ENCODE peak calls at places on chromosomes 16 and 17, in nine cellular contexts. One of them, this sample, is unnamed.
A peak's percentile ranks its signal among the peaks of the same experiment; 100 is the strongest.

GRCh38 chr17:1272701-1273100 is 2.5 kb downstream of the BHLHA9 start:
- ATAC-seq in psoas muscle: no peak
- ATAC-seq in gastrocnemius medialis: no peak
- ATAC-seq in sciatic nerve: no peak
- ATAC-seq in activated naive CD8-positive, alpha-beta T cell treated with anti-CD3 and anti-CD28 coated beads, Interleukin-2, amount 50 U/mL, for 24 hours: no peak
- ATAC-seq in lower lobe of right lung: no peak
- ATAC-seq in aorta: no peak
- ATAC-seq in natural killer cell: no peak
- ATAC-seq in effector memory CD8-positive, alpha-beta T cell: no peak
- ATAC-seq in this sample: no peak

GRCh38 chr16:83215417-83216001 is 588.7 kb downstream of the CDH13 start:
- ATAC-seq in natural killer cell: peak; percentile 76
- ATAC-seq in lower lobe of right lung: no peak
- ATAC-seq in effector memory CD8-positive, alpha-beta T cell: no peak
- ATAC-seq in psoas muscle: no peak
- ATAC-seq in aorta: no peak
- ATAC-seq in gastrocnemius medialis: no peak
- ATAC-seq in sciatic nerve: no peak
- ATAC-seq in activated naive CD8-positive, alpha-beta T cell treated with anti-CD3 and anti-CD28 coated beads, Interleukin-2, amount 50 U/mL, for 24 hours: no peak
- ATAC-seq in this sample: no peak

GRCh38 chr16:69435977-69436729 is 11.7 kb downstream of the CYB5B start:
- ATAC-seq in sciatic nerve: no peak
- ATAC-seq in psoas muscle: no peak
- ATAC-seq in aorta: no peak
- ATAC-seq in activated naive CD8-positive, alpha-beta T cell treated with anti-CD3 and anti-CD28 coated beads, Interleukin-2, amount 50 U/mL, for 24 hours: no peak
- ATAC-seq in lower lobe of right lung: no peak
- ATAC-seq in gastrocnemius medialis: no peak
- ATAC-seq in effector memory CD8-positive, alpha-beta T cell: no peak
- ATAC-seq in natural killer cell: no peak
- ATAC-seq in this sample: no peak

GRCh38 chr17:49822829-49823228 is 25.0 kb downstream of the TAC4 start:
- ATAC-seq in lower lobe of right lung: no peak
- ATAC-seq in gastrocnemius medialis: peak; percentile 74
- ATAC-seq in effector memory CD8-positive, alpha-beta T cell: no peak
- ATAC-seq in natural killer cell: no peak
- ATAC-seq in aorta: peak; percentile 46
- ATAC-seq in psoas muscle: peak; percentile 66
- ATAC-seq in sciatic nerve: peak; percentile 77
- ATAC-seq in activated naive CD8-positive, alpha-beta T cell treated with anti-CD3 and anti-CD28 coated beads, Interleukin-2, amount 50 U/mL, for 24 hours: no peak
- ATAC-seq in this sample: peak; percentile 81

GRCh38 chr17:80703109-80703508 is 158.5 kb downstream of the RPTOR start:
- ATAC-seq in effector memory CD8-positive, alpha-beta T cell: peak; percentile 84
- ATAC-seq in aorta: no peak
- ATAC-seq in gastrocnemius medialis: no peak
- ATAC-seq in lower lobe of right lung: no peak
- ATAC-seq in activated naive CD8-positive, alpha-beta T cell treated with anti-CD3 and anti-CD28 coated beads, Interleukin-2, amount 50 U/mL, for 24 hours: no peak
- ATAC-seq in sciatic nerve: no peak
- ATAC-seq in natural killer cell: peak; percentile 79
- ATAC-seq in psoas muscle: no peak
- ATAC-seq in this sample: no peak

GRCh38 chr16:57472665-57473060 is 10.2 kb downstream of the POLR2C start:
- ATAC-seq in sciatic nerve: no peak
- ATAC-seq in natural killer cell: no peak
- ATAC-seq in effector memory CD8-positive, alpha-beta T cell: no peak
- ATAC-seq in aorta: no peak
- ATAC-seq in psoas muscle: peak; percentile 33
- ATAC-seq in lower lobe of right lung: no peak
- ATAC-seq in activated naive CD8-positive, alpha-beta T cell treated with anti-CD3 and anti-CD28 coated beads, Interleukin-2, amount 50 U/mL, for 24 hours: no peak
- ATAC-seq in gastrocnemius medialis: no peak
- ATAC-seq in this sample: no peak

GRCh38 chr16:59699786-59700185 is 965.7 kb upstream of the GOT2 start:
- ATAC-seq in aorta: no peak
- ATAC-seq in psoas muscle: no peak
- ATAC-seq in natural killer cell: no peak
- ATAC-seq in sciatic nerve: no peak
- ATAC-seq in effector memory CD8-positive, alpha-beta T cell: no peak
- ATAC-seq in lower lobe of right lung: no peak
- ATAC-seq in gastrocnemius medialis: no peak
- ATAC-seq in activated naive CD8-positive, alpha-beta T cell treated with anti-CD3 and anti-CD28 coated beads, Interleukin-2, amount 50 U/mL, for 24 hours: no peak
- ATAC-seq in this sample: no peak

GRCh38 chr17:59764292-59764741 is 56.9 kb downstream of the VMP1 start:
- ATAC-seq in natural killer cell: no peak
- ATAC-seq in lower lobe of right lung: no peak
- ATAC-seq in activated naive CD8-positive, alpha-beta T cell treated with anti-CD3 and anti-CD28 coated beads, Interleukin-2, amount 50 U/mL, for 24 hours: peak; percentile 42
- ATAC-seq in sciatic nerve: no peak
- ATAC-seq in psoas muscle: no peak
- ATAC-seq in aorta: no peak
- ATAC-seq in gastrocnemius medialis: no peak
- ATAC-seq in effector memory CD8-positive, alpha-beta T cell: no peak
- ATAC-seq in this sample: no peak

GRCh38 chr16:53893731-53894435 is 189.9 kb downstream of the FTO start:
- ATAC-seq in sciatic nerve: no peak
- ATAC-seq in effector memory CD8-positive, alpha-beta T cell: no peak
- ATAC-seq in aorta: no peak
- ATAC-seq in gastrocnemius medialis: peak; percentile 70
- ATAC-seq in lower lobe of right lung: peak; percentile 85
- ATAC-seq in activated naive CD8-positive, alpha-beta T cell treated with anti-CD3 and anti-CD28 coated beads, Interleukin-2, amount 50 U/mL, for 24 hours: no peak
- ATAC-seq in psoas muscle: peak; percentile 94
- ATAC-seq in natural killer cell: no peak
- ATAC-seq in this sample: peak; percentile 87

GRCh38 chr16:2468725-2469398 is 2.2 kb upstream of the NTN3 start:
- ATAC-seq in sciatic nerve: peak; percentile 6
- ATAC-seq in aorta: no peak
- ATAC-seq in activated naive CD8-positive, alpha-beta T cell treated with anti-CD3 and anti-CD28 coated beads, Interleukin-2, amount 50 U/mL, for 24 hours: no peak
- ATAC-seq in gastrocnemius medialis: no peak
- ATAC-seq in lower lobe of right lung: no peak
- ATAC-seq in natural killer cell: no peak
- ATAC-seq in psoas muscle: peak; percentile 14
- ATAC-seq in effector memory CD8-positive, alpha-beta T cell: no peak
- ATAC-seq in this sample: no peak

GRCh38 chr17:59435238-59435637 is 103.8 kb downstream of the YPEL2 start:
- ATAC-seq in natural killer cell: no peak
- ATAC-seq in gastrocnemius medialis: no peak
- ATAC-seq in psoas muscle: peak; percentile 57
- ATAC-seq in activated naive CD8-positive, alpha-beta T cell treated with anti-CD3 and anti-CD28 coated beads, Interleukin-2, amount 50 U/mL, for 24 hours: peak; percentile 88
- ATAC-seq in sciatic nerve: no peak
- ATAC-seq in aorta: no peak
- ATAC-seq in effector memory CD8-positive, alpha-beta T cell: no peak
- ATAC-seq in lower lobe of right lung: peak; percentile 9
- ATAC-seq in this sample: peak; percentile 78

GRCh38 chr16:17232487-17232886 is 238.3 kb downstream of the XYLT1 start:
- ATAC-seq in activated naive CD8-positive, alpha-beta T cell treated with anti-CD3 and anti-CD28 coated beads, Interleukin-2, amount 50 U/mL, for 24 hours: no peak
- ATAC-seq in sciatic nerve: no peak
- ATAC-seq in effector memory CD8-positive, alpha-beta T cell: peak; percentile 33
- ATAC-seq in gastrocnemius medialis: no peak
- ATAC-seq in natural killer cell: peak; percentile 84
- ATAC-seq in lower lobe of right lung: no peak
- ATAC-seq in psoas muscle: no peak
- ATAC-seq in aorta: no peak
- ATAC-seq in this sample: no peak

GRCh38 chr16:5487728-5488127 is 390.1 kb upstream of the EEF2KMT start:
- ATAC-seq in natural killer cell: no peak
- ATAC-seq in psoas muscle: no peak
- ATAC-seq in activated naive CD8-positive, alpha-beta T cell treated with anti-CD3 and anti-CD28 coated beads, Interleukin-2, amount 50 U/mL, for 24 hours: no peak
- ATAC-seq in lower lobe of right lung: no peak
- ATAC-seq in aorta: no peak
- ATAC-seq in gastrocnemius medialis: no peak
- ATAC-seq in effector memory CD8-positive, alpha-beta T cell: no peak
- ATAC-seq in sciatic nerve: no peak
- ATAC-seq in this sample: no peak

GRCh38 chr17:80374732-80375118 is 40.2 kb upstream of the ENDOV start:
- ATAC-seq in lower lobe of right lung: no peak
- ATAC-seq in natural killer cell: no peak
- ATAC-seq in sciatic nerve: no peak
- ATAC-seq in psoas muscle: no peak
- ATAC-seq in activated naive CD8-positive, alpha-beta T cell treated with anti-CD3 and anti-CD28 coated beads, Interleukin-2, amount 50 U/mL, for 24 hours: no peak
- ATAC-seq in aorta: no peak
- ATAC-seq in gastrocnemius medialis: no peak
- ATAC-seq in effector memory CD8-positive, alpha-beta T cell: no peak
- ATAC-seq in this sample: no peak

GRCh38 chr17:62626719-62627218 is 701 bp upstream of the MRC2 start:
- ATAC-seq in aorta: peak; percentile 77
- ATAC-seq in effector memory CD8-positive, alpha-beta T cell: no peak
- ATAC-seq in psoas muscle: peak; percentile 74
- ATAC-seq in natural killer cell: no peak
- ATAC-seq in activated naive CD8-positive, alpha-beta T cell treated with anti-CD3 and anti-CD28 coated beads, Interleukin-2, amount 50 U/mL, for 24 hours: no peak
- ATAC-seq in sciatic nerve: peak; percentile 88
- ATAC-seq in gastrocnemius medialis: peak; percentile 67
- ATAC-seq in lower lobe of right lung: peak; percentile 47
- ATAC-seq in this sample: peak; percentile 5

GRCh38 chr16:87416826-87417471 is 24.8 kb downstream of the MAP1LC3B start:
- ATAC-seq in effector memory CD8-positive, alpha-beta T cell: no peak
- ATAC-seq in activated naive CD8-positive, alpha-beta T cell treated with anti-CD3 and anti-CD28 coated beads, Interleukin-2, amount 50 U/mL, for 24 hours: no peak
- ATAC-seq in lower lobe of right lung: no peak
- ATAC-seq in natural killer cell: no peak
- ATAC-seq in psoas muscle: peak; percentile 53
- ATAC-seq in aorta: no peak
- ATAC-seq in gastrocnemius medialis: no peak
- ATAC-seq in sciatic nerve: peak; percentile 23
- ATAC-seq in this sample: no peak

GRCh38 chr17:1002412-1002753 is 5.5 kb downstream of the TIMM22 start:
- ATAC-seq in psoas muscle: peak; percentile 23
- ATAC-seq in natural killer cell: no peak
- ATAC-seq in sciatic nerve: peak; percentile 7
- ATAC-seq in lower lobe of right lung: no peak
- ATAC-seq in activated naive CD8-positive, alpha-beta T cell treated with anti-CD3 and anti-CD28 coated beads, Interleukin-2, amount 50 U/mL, for 24 hours: no peak
- ATAC-seq in aorta: peak; percentile 27
- ATAC-seq in effector memory CD8-positive, alpha-beta T cell: no peak
- ATAC-seq in gastrocnemius medialis: peak; percentile 25
- ATAC-seq in this sample: no peak

GRCh38 chr17:75260679-75261335 is 599 bp downstream of the GGA3 start:
- ATAC-seq in gastrocnemius medialis: peak; percentile 1
- ATAC-seq in effector memory CD8-positive, alpha-beta T cell: peak; percentile 37
- ATAC-seq in activated naive CD8-positive, alpha-beta T cell treated with anti-CD3 and anti-CD28 coated beads, Interleukin-2, amount 50 U/mL, for 24 hours: peak; percentile 83
- ATAC-seq in psoas muscle: peak; percentile 16
- ATAC-seq in natural killer cell: peak; percentile 24
- ATAC-seq in lower lobe of right lung: peak; percentile 27
- ATAC-seq in sciatic nerve: no peak
- ATAC-seq in aorta: peak; percentile 9
- ATAC-seq in this sample: peak; percentile 17

GRCh38 chr17:19302791-19303233 is 59.7 kb downstream of the B9D1 start:
- ATAC-seq in effector memory CD8-positive, alpha-beta T cell: no peak
- ATAC-seq in aorta: no peak
- ATAC-seq in psoas muscle: peak; percentile 51
- ATAC-seq in lower lobe of right lung: no peak
- ATAC-seq in gastrocnemius medialis: no peak
- ATAC-seq in sciatic nerve: peak; percentile 58
- ATAC-seq in natural killer cell: no peak
- ATAC-seq in activated naive CD8-positive, alpha-beta T cell treated with anti-CD3 and anti-CD28 coated beads, Interleukin-2, amount 50 U/mL, for 24 hours: no peak
- ATAC-seq in this sample: no peak

GRCh38 chr16:70711211-70711978 is 25.5 kb upstream of the MTSS2 start:
- ATAC-seq in lower lobe of right lung: peak; percentile 44
- ATAC-seq in effector memory CD8-positive, alpha-beta T cell: no peak
- ATAC-seq in gastrocnemius medialis: no peak
- ATAC-seq in psoas muscle: no peak
- ATAC-seq in sciatic nerve: no peak
- ATAC-seq in aorta: no peak
- ATAC-seq in natural killer cell: no peak
- ATAC-seq in activated naive CD8-positive, alpha-beta T cell treated with anti-CD3 and anti-CD28 coated beads, Interleukin-2, amount 50 U/mL, for 24 hours: no peak
- ATAC-seq in this sample: no peak

GRCh38 chr17:16381496-16381820 is 567 bp downstream of the UBB start:
- ATAC-seq in psoas muscle: no peak
- ATAC-seq in activated naive CD8-positive, alpha-beta T cell treated with anti-CD3 and anti-CD28 coated beads, Interleukin-2, amount 50 U/mL, for 24 hours: peak; percentile 26
- ATAC-seq in sciatic nerve: no peak
- ATAC-seq in natural killer cell: peak; percentile 23
- ATAC-seq in lower lobe of right lung: peak; percentile 2
- ATAC-seq in effector memory CD8-positive, alpha-beta T cell: peak; percentile 23
- ATAC-seq in aorta: no peak
- ATAC-seq in gastrocnemius medialis: no peak
- ATAC-seq in this sample: no peak

GRCh38 chr17:82846061-82846691 is 6.4 kb upstream of the ZNF750 start:
- ATAC-seq in lower lobe of right lung: peak; percentile 51
- ATAC-seq in psoas muscle: peak; percentile 74
- ATAC-seq in gastrocnemius medialis: no peak
- ATAC-seq in effector memory CD8-positive, alpha-beta T cell: no peak
- ATAC-seq in activated naive CD8-positive, alpha-beta T cell treated with anti-CD3 and anti-CD28 coated beads, Interleukin-2, amount 50 U/mL, for 24 hours: no peak
- ATAC-seq in aorta: peak; percentile 78
- ATAC-seq in natural killer cell: no peak
- ATAC-seq in sciatic nerve: peak; percentile 42
- ATAC-seq in this sample: peak; percentile 13

GRCh38 chr16:47045459-47045858 is 72.0 kb upstream of the DNAJA2 start:
- ATAC-seq in natural killer cell: peak; percentile 83
- ATAC-seq in activated naive CD8-positive, alpha-beta T cell treated with anti-CD3 and anti-CD28 coated beads, Interleukin-2, amount 50 U/mL, for 24 hours: no peak
- ATAC-seq in aorta: no peak
- ATAC-seq in effector memory CD8-positive, alpha-beta T cell: peak; percentile 70
- ATAC-seq in lower lobe of right lung: no peak
- ATAC-seq in gastrocnemius medialis: no peak
- ATAC-seq in sciatic nerve: no peak
- ATAC-seq in psoas muscle: no peak
- ATAC-seq in this sample: no peak

GRCh38 chr17:42472709-42473521 is 14.2 kb downstream of the ATP6V0A1 start:
- ATAC-seq in effector memory CD8-positive, alpha-beta T cell: no peak
- ATAC-seq in lower lobe of right lung: peak; percentile 83
- ATAC-seq in aorta: no peak
- ATAC-seq in psoas muscle: peak; percentile 35
- ATAC-seq in gastrocnemius medialis: no peak
- ATAC-seq in natural killer cell: no peak
- ATAC-seq in activated naive CD8-positive, alpha-beta T cell treated with anti-CD3 and anti-CD28 coated beads, Interleukin-2, amount 50 U/mL, for 24 hours: no peak
- ATAC-seq in sciatic nerve: no peak
- ATAC-seq in this sample: peak; percentile 93

GRCh38 chr17:73705594-73705993 is 61.3 kb upstream of the SDK2 start:
- ATAC-seq in natural killer cell: no peak
- ATAC-seq in aorta: no peak
- ATAC-seq in psoas muscle: peak; percentile 58
- ATAC-seq in lower lobe of right lung: no peak
- ATAC-seq in gastrocnemius medialis: peak; percentile 56
- ATAC-seq in activated naive CD8-positive, alpha-beta T cell treated with anti-CD3 and anti-CD28 coated beads, Interleukin-2, amount 50 U/mL, for 24 hours: no peak
- ATAC-seq in sciatic nerve: no peak
- ATAC-seq in effector memory CD8-positive, alpha-beta T cell: no peak
- ATAC-seq in this sample: peak; percentile 65

GRCh38 chr17:1783834-1784611 is 22.2 kb downstream of the SERPINF1 start:
- ATAC-seq in aorta: peak; percentile 80
- ATAC-seq in lower lobe of right lung: peak; percentile 84
- ATAC-seq in sciatic nerve: peak; percentile 85
- ATAC-seq in effector memory CD8-positive, alpha-beta T cell: peak; percentile 51
- ATAC-seq in natural killer cell: peak; percentile 60
- ATAC-seq in activated naive CD8-positive, alpha-beta T cell treated with anti-CD3 and anti-CD28 coated beads, Interleukin-2, amount 50 U/mL, for 24 hours: no peak
- ATAC-seq in gastrocnemius medialis: peak; percentile 80
- ATAC-seq in psoas muscle: peak; percentile 85
- ATAC-seq in this sample: peak; percentile 65

GRCh38 chr17:40419559-40420331 is 2.0 kb upstream of the TOP2A start:
- ATAC-seq in natural killer cell: no peak
- ATAC-seq in lower lobe of right lung: peak; percentile 12
- ATAC-seq in aorta: no peak
- ATAC-seq in gastrocnemius medialis: no peak
- ATAC-seq in sciatic nerve: no peak
- ATAC-seq in activated naive CD8-positive, alpha-beta T cell treated with anti-CD3 and anti-CD28 coated beads, Interleukin-2, amount 50 U/mL, for 24 hours: no peak
- ATAC-seq in psoas muscle: no peak
- ATAC-seq in effector memory CD8-positive, alpha-beta T cell: no peak
- ATAC-seq in this sample: no peak

GRCh38 chr17:77504652-77505459 is 364.1 kb downstream of the SEC14L1 start:
- ATAC-seq in effector memory CD8-positive, alpha-beta T cell: no peak
- ATAC-seq in lower lobe of right lung: no peak
- ATAC-seq in natural killer cell: no peak
- ATAC-seq in sciatic nerve: peak; percentile 11
- ATAC-seq in aorta: no peak
- ATAC-seq in activated naive CD8-positive, alpha-beta T cell treated with anti-CD3 and anti-CD28 coated beads, Interleukin-2, amount 50 U/mL, for 24 hours: no peak
- ATAC-seq in psoas muscle: peak; percentile 5
- ATAC-seq in gastrocnemius medialis: no peak
- ATAC-seq in this sample: no peak

GRCh38 chr17:76398523-76399174 is 14.2 kb downstream of the SPHK1 start:
- ATAC-seq in gastrocnemius medialis: no peak
- ATAC-seq in sciatic nerve: peak; percentile 21
- ATAC-seq in activated naive CD8-positive, alpha-beta T cell treated with anti-CD3 and anti-CD28 coated beads, Interleukin-2, amount 50 U/mL, for 24 hours: no peak
- ATAC-seq in effector memory CD8-positive, alpha-beta T cell: no peak
- ATAC-seq in aorta: peak; percentile 33
- ATAC-seq in natural killer cell: peak; percentile 23
- ATAC-seq in psoas muscle: peak; percentile 21
- ATAC-seq in lower lobe of right lung: peak; percentile 9
- ATAC-seq in this sample: peak; percentile 3

GRCh38 chr16:8878523-8878911 is 3.6 kb upstream of the LITAFD start:
- ATAC-seq in aorta: no peak
- ATAC-seq in gastrocnemius medialis: peak; percentile 65
- ATAC-seq in lower lobe of right lung: peak; percentile 5
- ATAC-seq in activated naive CD8-positive, alpha-beta T cell treated with anti-CD3 and anti-CD28 coated beads, Interleukin-2, amount 50 U/mL, for 24 hours: no peak
- ATAC-seq in natural killer cell: no peak
- ATAC-seq in sciatic nerve: peak; percentile 53
- ATAC-seq in psoas muscle: peak; percentile 35
- ATAC-seq in effector memory CD8-positive, alpha-beta T cell: no peak
- ATAC-seq in this sample: peak; percentile 68

GRCh38 chr17:81419333-81419885 is 24.2 kb downstream of the BAHCC1 start:
- ATAC-seq in gastrocnemius medialis: peak; percentile 32
- ATAC-seq in aorta: peak; percentile 64
- ATAC-seq in sciatic nerve: peak; percentile 78
- ATAC-seq in lower lobe of right lung: peak; percentile 84
- ATAC-seq in psoas muscle: peak; percentile 31
- ATAC-seq in activated naive CD8-positive, alpha-beta T cell treated with anti-CD3 and anti-CD28 coated beads, Interleukin-2, amount 50 U/mL, for 24 hours: no peak
- ATAC-seq in effector memory CD8-positive, alpha-beta T cell: no peak
- ATAC-seq in natural killer cell: no peak
- ATAC-seq in this sample: peak; percentile 65